ENCODE peak calls at places on chromosomes 16 and 17, in seven cellular contexts. One of them, this sample, is unnamed.

GRCh38 chr17:2967515-2967914 is 95.9 kb downstream of the OR1D5 start:
- DNase-seq in SK-N-SH: no peak
- DNase-seq in K562: no peak
- DNase-seq in GM12878: no peak
- DNase-seq in HCT116: no peak
- DNase-seq in H1: no peak
- DNase-seq in HepG2: no peak
- DNase-seq in this sample: no peak

GRCh38 chr17:21452377-21453143 is 76.4 kb downstream of the KCNJ12 start:
- DNase-seq in SK-N-SH: no peak
- DNase-seq in K562: peak
- DNase-seq in GM12878: no peak
- DNase-seq in HCT116: peak
- DNase-seq in H1: peak
- DNase-seq in HepG2: peak
- DNase-seq in this sample: peak

GRCh38 chr17:42361781-42362186 is 26.5 kb downstream of the STAT3 start:
- DNase-seq in SK-N-SH: no peak
- DNase-seq in K562: no peak
- DNase-seq in GM12878: no peak
- DNase-seq in HCT116: no peak
- DNase-seq in H1: no peak
- DNase-seq in HepG2: peak
- DNase-seq in this sample: peak

GRCh38 chr17:27462149-27462548 is 5.9 kb downstream of the KSR1 start:
- DNase-seq in SK-N-SH: no peak
- DNase-seq in K562: no peak
- DNase-seq in GM12878: no peak
- DNase-seq in HCT116: no peak
- DNase-seq in H1: no peak
- DNase-seq in HepG2: no peak
- DNase-seq in this sample: no peak

GRCh38 chr17:76540381-76541300 is 797 bp downstream of the PRCD start:
- DNase-seq in SK-N-SH: peak
- DNase-seq in K562: peak
- DNase-seq in GM12878: no peak
- DNase-seq in HCT116: peak
- DNase-seq in H1: peak
- DNase-seq in HepG2: peak
- DNase-seq in this sample: peak

GRCh38 chr16:84594725-84595038 is 23.2 kb downstream of the COTL1 start:
- DNase-seq in SK-N-SH: no peak
- DNase-seq in K562: no peak
- DNase-seq in GM12878: no peak
- DNase-seq in HCT116: no peak
- DNase-seq in H1: peak
- DNase-seq in HepG2: no peak
- DNase-seq in this sample: no peak

GRCh38 chr17:46194393-46195216 is 1.4 kb upstream of the KANSL1 start:
- DNase-seq in SK-N-SH: peak
- DNase-seq in K562: peak
- DNase-seq in GM12878: peak
- DNase-seq in HCT116: peak
- DNase-seq in H1: no peak
- DNase-seq in HepG2: no peak
- DNase-seq in this sample: no peak

GRCh38 chr16:82432261-82432660 is 194.5 kb upstream of the CDH13 start:
- DNase-seq in SK-N-SH: no peak
- DNase-seq in K562: no peak
- DNase-seq in GM12878: no peak
- DNase-seq in HCT116: no peak
- DNase-seq in H1: no peak
- DNase-seq in HepG2: no peak
- DNase-seq in this sample: no peak

GRCh38 chr16:6846452-6846851 is 486.2 kb upstream of the RBFOX1 start:
- DNase-seq in SK-N-SH: no peak
- DNase-seq in K562: no peak
- DNase-seq in GM12878: no peak
- DNase-seq in HCT116: no peak
- DNase-seq in H1: no peak
- DNase-seq in HepG2: no peak
- DNase-seq in this sample: no peak

GRCh38 chr17:77315010-77315409 is 174.2 kb downstream of the SEC14L1 start:
- DNase-seq in SK-N-SH: no peak
- DNase-seq in K562: no peak
- DNase-seq in GM12878: no peak
- DNase-seq in HCT116: no peak
- DNase-seq in H1: no peak
- DNase-seq in HepG2: no peak
- DNase-seq in this sample: no peak

GRCh38 chr16:73066927-73067670 is 19.2 kb upstream of the ZFHX3 start:
- DNase-seq in SK-N-SH: no peak
- DNase-seq in K562: no peak
- DNase-seq in GM12878: no peak
- DNase-seq in HCT116: no peak
- DNase-seq in H1: peak
- DNase-seq in HepG2: no peak
- DNase-seq in this sample: no peak

GRCh38 chr16:56514845-56515244 is 5.0 kb downstream of the BBS2 start:
- DNase-seq in SK-N-SH: no peak
- DNase-seq in K562: no peak
- DNase-seq in GM12878: no peak
- DNase-seq in HCT116: no peak
- DNase-seq in H1: no peak
- DNase-seq in HepG2: no peak
- DNase-seq in this sample: no peak

GRCh38 chr17:34562387-34562786 is 17.0 kb upstream of the TMEM132E start:
- DNase-seq in SK-N-SH: peak
- DNase-seq in K562: peak
- DNase-seq in GM12878: no peak
- DNase-seq in HCT116: no peak
- DNase-seq in H1: no peak
- DNase-seq in HepG2: no peak
- DNase-seq in this sample: no peak

GRCh38 chr17:42387221-42387657 is 1.0 kb downstream of the STAT3 start:
- DNase-seq in SK-N-SH: peak
- DNase-seq in K562: no peak
- DNase-seq in GM12878: no peak
- DNase-seq in HCT116: no peak
- DNase-seq in H1: no peak
- DNase-seq in HepG2: peak
- DNase-seq in this sample: peak

GRCh38 chr17:75979705-75980187 is 706 bp downstream of the TEN1 start:
- DNase-seq in SK-N-SH: no peak
- DNase-seq in K562: no peak
- DNase-seq in GM12878: no peak
- DNase-seq in HCT116: no peak
- DNase-seq in H1: no peak
- DNase-seq in HepG2: no peak
- DNase-seq in this sample: no peak

GRCh38 chr16:89026121-89026612 is 49.2 kb upstream of the CBFA2T3 start:
- DNase-seq in SK-N-SH: no peak
- DNase-seq in K562: peak
- DNase-seq in GM12878: peak
- DNase-seq in HCT116: peak
- DNase-seq in H1: no peak
- DNase-seq in HepG2: no peak
- DNase-seq in this sample: no peak

GRCh38 chr16:24986512-24987303 is 28.5 kb downstream of the ARHGAP17 start:
- DNase-seq in SK-N-SH: no peak
- DNase-seq in K562: peak
- DNase-seq in GM12878: no peak
- DNase-seq in HCT116: no peak
- DNase-seq in H1: no peak
- DNase-seq in HepG2: peak
- DNase-seq in this sample: no peak

GRCh38 chr17:38881600-38882191 is 11.8 kb downstream of the LASP1 start:
- DNase-seq in SK-N-SH: peak
- DNase-seq in K562: peak
- DNase-seq in GM12878: no peak
- DNase-seq in HCT116: no peak
- DNase-seq in H1: no peak
- DNase-seq in HepG2: no peak
- DNase-seq in this sample: no peak
- TF ChIP-seq JUND in SK-N-SH: no peak
- TF ChIP-seq JUND in K562: no peak
- TF ChIP-seq JUND in GM12878: no peak
- TF ChIP-seq JUND in HCT116: no peak
- TF ChIP-seq JUND in H1: no peak
- TF ChIP-seq JUND in HepG2: no peak
- TF ChIP-seq JUND in this sample: no peak

GRCh38 chr17:37177234-37177633 is 198.6 kb upstream of the C17orf78 start:
- DNase-seq in SK-N-SH: no peak
- DNase-seq in K562: no peak
- DNase-seq in GM12878: no peak
- DNase-seq in HCT116: no peak
- DNase-seq in H1: no peak
- DNase-seq in HepG2: no peak
- DNase-seq in this sample: no peak
- TF ChIP-seq JUND in SK-N-SH: no peak
- TF ChIP-seq JUND in K562: no peak
- TF ChIP-seq JUND in GM12878: no peak
- TF ChIP-seq JUND in HCT116: no peak
- TF ChIP-seq JUND in H1: no peak
- TF ChIP-seq JUND in HepG2: no peak
- TF ChIP-seq JUND in this sample: no peak

GRCh38 chr17:67421869-67422273 is 44.8 kb downstream of the PITPNC1 start:
- DNase-seq in SK-N-SH: no peak
- DNase-seq in K562: no peak
- DNase-seq in GM12878: peak
- DNase-seq in HCT116: peak
- DNase-seq in H1: no peak
- DNase-seq in HepG2: peak
- DNase-seq in this sample: peak
- TF ChIP-seq JUND in SK-N-SH: peak
- TF ChIP-seq JUND in K562: no peak
- TF ChIP-seq JUND in GM12878: peak
- TF ChIP-seq JUND in HCT116: peak
- TF ChIP-seq JUND in H1: no peak
- TF ChIP-seq JUND in HepG2: no peak
- TF ChIP-seq JUND in this sample: no peak

GRCh38 chr17:58534901-58535421 is 20.5 kb upstream of the MTMR4 start:
- DNase-seq in SK-N-SH: no peak
- DNase-seq in K562: no peak
- DNase-seq in GM12878: no peak
- DNase-seq in HCT116: peak
- DNase-seq in H1: no peak
- DNase-seq in HepG2: peak
- DNase-seq in this sample: no peak
- TF ChIP-seq JUND in SK-N-SH: no peak
- TF ChIP-seq JUND in K562: peak
- TF ChIP-seq JUND in GM12878: no peak
- TF ChIP-seq JUND in HCT116: no peak
- TF ChIP-seq JUND in H1: no peak
- TF ChIP-seq JUND in HepG2: no peak
- TF ChIP-seq JUND in this sample: no peak

GRCh38 chr17:82247175-82247823 is 18.5 kb downstream of the SLC16A3 start:
- DNase-seq in SK-N-SH: no peak
- DNase-seq in K562: no peak
- DNase-seq in GM12878: no peak
- DNase-seq in HCT116: no peak
- DNase-seq in H1: no peak
- DNase-seq in HepG2: no peak
- DNase-seq in this sample: no peak
- TF ChIP-seq JUND in SK-N-SH: no peak
- TF ChIP-seq JUND in K562: no peak
- TF ChIP-seq JUND in GM12878: no peak
- TF ChIP-seq JUND in HCT116: no peak
- TF ChIP-seq JUND in H1: no peak
- TF ChIP-seq JUND in HepG2: no peak
- TF ChIP-seq JUND in this sample: no peak

DNA sequence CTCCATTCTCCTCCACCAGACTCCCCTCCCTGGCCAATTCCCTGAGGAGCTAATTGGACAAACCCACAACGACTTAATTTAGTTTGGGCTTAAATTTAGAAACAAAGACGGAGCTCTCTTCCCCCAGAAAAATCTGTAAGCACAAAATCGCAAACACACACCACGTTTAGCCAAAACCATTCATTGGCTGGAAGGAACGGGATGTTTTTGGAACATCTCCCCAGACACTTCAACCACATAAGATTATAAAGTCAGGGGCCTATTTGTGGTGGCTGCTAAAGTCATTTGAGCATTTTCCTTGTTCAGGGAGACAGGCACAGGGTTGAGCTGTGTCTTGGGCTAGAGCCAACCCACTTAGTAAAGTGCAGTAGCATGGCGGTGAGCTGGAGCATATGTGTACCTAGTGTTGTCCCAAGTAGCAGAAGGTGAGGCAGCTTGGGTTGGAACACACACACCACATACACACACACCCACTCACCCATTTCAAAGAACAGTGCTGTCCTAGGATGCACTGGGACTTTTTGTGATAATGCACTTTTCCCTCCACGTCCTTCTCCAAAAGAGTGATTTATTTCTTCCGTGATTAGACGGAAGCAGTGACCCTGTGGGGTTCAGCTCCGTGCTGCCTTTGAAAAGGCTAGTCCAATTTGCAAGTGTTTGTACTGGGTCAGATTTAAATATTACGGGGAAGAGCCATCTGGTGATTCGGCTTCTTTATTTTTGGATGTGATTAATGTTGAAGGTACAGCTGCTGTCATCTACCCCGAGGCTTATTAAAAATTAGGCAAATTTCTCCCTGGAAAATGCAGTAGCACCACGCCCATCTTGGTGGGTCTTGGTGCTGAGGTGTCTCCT is 32.2 kb downstream of the ELAC2 start:
- DNase-seq in SK-N-SH: no peak
- DNase-seq in K562: no peak
- DNase-seq in GM12878: no peak
- DNase-seq in HCT116: no peak
- DNase-seq in H1: no peak
- DNase-seq in HepG2: no peak
- DNase-seq in this sample: no peak
- TF ChIP-seq JUND in SK-N-SH: no peak
- TF ChIP-seq JUND in K562: no peak
- TF ChIP-seq JUND in GM12878: no peak
- TF ChIP-seq JUND in HCT116: no peak
- TF ChIP-seq JUND in H1: no peak
- TF ChIP-seq JUND in HepG2: no peak
- TF ChIP-seq JUND in this sample: no peak